ENCODE peak calls at places on chromosome 12, in eight cellular contexts. One of them, this sample, is unnamed.

GRCh38 chr12:89999699-90000505 is 291.3 kb upstream of the ATP2B1 start:
- DNase-seq in lung: no peak
- DNase-seq in HCT116: no peak
- DNase-seq in psoas muscle: no peak
- DNase-seq in cardiac muscle cell: no peak
- DNase-seq in suprapubic skin: no peak
- DNase-seq in keratinocyte: no peak
- DNase-seq in fibroblast of lung: peak
- DNase-seq in this sample: no peak

GRCh38 chr12:12986775-12987332 is 13.2 kb downstream of the HEBP1 start:
- DNase-seq in fibroblast of lung: no peak
- DNase-seq in cardiac muscle cell: no peak
- DNase-seq in keratinocyte: no peak
- DNase-seq in psoas muscle: no peak
- DNase-seq in HCT116: no peak
- DNase-seq in lung: no peak
- DNase-seq in suprapubic skin: no peak
- DNase-seq in this sample: no peak

GRCh38 chr12:106594447-106594846 is 11.6 kb downstream of the RFX4 start:
- DNase-seq in lung: no peak
- DNase-seq in psoas muscle: no peak
- DNase-seq in cardiac muscle cell: no peak
- DNase-seq in HCT116: no peak
- DNase-seq in suprapubic skin: no peak
- DNase-seq in fibroblast of lung: peak
- DNase-seq in keratinocyte: no peak
- DNase-seq in this sample: no peak

GRCh38 chr12:16189849-16190248 is 87.6 kb downstream of the SLC15A5 start:
- DNase-seq in cardiac muscle cell: peak
- DNase-seq in suprapubic skin: no peak
- DNase-seq in HCT116: no peak
- DNase-seq in fibroblast of lung: peak
- DNase-seq in lung: no peak
- DNase-seq in keratinocyte: no peak
- DNase-seq in psoas muscle: no peak
- DNase-seq in this sample: no peak

GRCh38 chr12:27330846-27331245 is 1.8 kb upstream of the BMAL2 start:
- DNase-seq in HCT116: no peak
- DNase-seq in keratinocyte: no peak
- DNase-seq in suprapubic skin: no peak
- DNase-seq in lung: no peak
- DNase-seq in cardiac muscle cell: no peak
- DNase-seq in fibroblast of lung: peak
- DNase-seq in psoas muscle: no peak
- DNase-seq in this sample: no peak

GRCh38 chr12:80877706-80878384 is 59.9 kb downstream of the LIN7A start:
- DNase-seq in keratinocyte: no peak
- DNase-seq in suprapubic skin: no peak
- DNase-seq in fibroblast of lung: peak
- DNase-seq in psoas muscle: no peak
- DNase-seq in cardiac muscle cell: peak
- DNase-seq in HCT116: no peak
- DNase-seq in lung: no peak
- DNase-seq in this sample: no peak

GRCh38 chr12:1993871-1994371 is 10.3 kb downstream of the DCP1B start:
- DNase-seq in fibroblast of lung: peak
- DNase-seq in keratinocyte: no peak
- DNase-seq in suprapubic skin: no peak
- DNase-seq in HCT116: no peak
- DNase-seq in psoas muscle: no peak
- DNase-seq in cardiac muscle cell: no peak
- DNase-seq in lung: no peak
- DNase-seq in this sample: no peak

GRCh38 chr12:110253176-110253575 is 27.9 kb upstream of the ATP2A2 start:
- DNase-seq in psoas muscle: peak
- DNase-seq in keratinocyte: no peak
- DNase-seq in lung: no peak
- DNase-seq in HCT116: no peak
- DNase-seq in cardiac muscle cell: peak
- DNase-seq in fibroblast of lung: no peak
- DNase-seq in suprapubic skin: no peak
- DNase-seq in this sample: no peak

GRCh38 chr12:96398422-96399080 is 1.7 kb downstream of the CDK17 start:
- DNase-seq in suprapubic skin: no peak
- DNase-seq in cardiac muscle cell: peak
- DNase-seq in psoas muscle: no peak
- DNase-seq in fibroblast of lung: no peak
- DNase-seq in lung: no peak
- DNase-seq in HCT116: no peak
- DNase-seq in keratinocyte: no peak
- DNase-seq in this sample: no peak

GRCh38 chr12:1572731-1573130 is 21.6 kb downstream of the FBXL14 start:
- DNase-seq in suprapubic skin: no peak
- DNase-seq in psoas muscle: no peak
- DNase-seq in HCT116: no peak
- DNase-seq in fibroblast of lung: no peak
- DNase-seq in cardiac muscle cell: no peak
- DNase-seq in lung: no peak
- DNase-seq in keratinocyte: no peak
- DNase-seq in this sample: no peak

GRCh38 chr12:51819851-51820720 is 28.4 kb downstream of the FIGNL2 start:
- DNase-seq in HCT116: no peak
- DNase-seq in cardiac muscle cell: no peak
- DNase-seq in psoas muscle: peak
- DNase-seq in fibroblast of lung: peak
- DNase-seq in keratinocyte: no peak
- DNase-seq in suprapubic skin: no peak
- DNase-seq in lung: no peak
- DNase-seq in this sample: no peak

GRCh38 chr12:51972849-51973273 is 21.4 kb downstream of the ACVR1B start:
- DNase-seq in cardiac muscle cell: peak
- DNase-seq in fibroblast of lung: peak
- DNase-seq in HCT116: no peak
- DNase-seq in keratinocyte: no peak
- DNase-seq in psoas muscle: peak
- DNase-seq in suprapubic skin: no peak
- DNase-seq in lung: peak
- DNase-seq in this sample: peak

GRCh38 chr12:64618953-64619590 is 8.8 kb downstream of the RASSF3 start:
- DNase-seq in keratinocyte: no peak
- DNase-seq in HCT116: no peak
- DNase-seq in suprapubic skin: no peak
- DNase-seq in cardiac muscle cell: no peak
- DNase-seq in fibroblast of lung: peak
- DNase-seq in psoas muscle: no peak
- DNase-seq in lung: no peak
- DNase-seq in this sample: no peak

GRCh38 chr12:104352106-104352713 is 48.7 kb downstream of the EID3 start:
- DNase-seq in suprapubic skin: no peak
- DNase-seq in cardiac muscle cell: no peak
- DNase-seq in keratinocyte: no peak
- DNase-seq in lung: no peak
- DNase-seq in HCT116: no peak
- DNase-seq in psoas muscle: no peak
- DNase-seq in fibroblast of lung: peak
- DNase-seq in this sample: no peak

GRCh38 chr12:57224278-57224972 is 5.1 kb upstream of the SHMT2 start:
- DNase-seq in suprapubic skin: no peak
- DNase-seq in psoas muscle: no peak
- DNase-seq in lung: no peak
- DNase-seq in cardiac muscle cell: no peak
- DNase-seq in fibroblast of lung: no peak
- DNase-seq in keratinocyte: no peak
- DNase-seq in HCT116: no peak
- DNase-seq in this sample: no peak

GRCh38 chr12:2286461-2287131 is 233.8 kb downstream of the CACNA1C start:
- DNase-seq in psoas muscle: no peak
- DNase-seq in fibroblast of lung: no peak
- DNase-seq in lung: no peak
- DNase-seq in cardiac muscle cell: no peak
- DNase-seq in suprapubic skin: no peak
- DNase-seq in keratinocyte: no peak
- DNase-seq in HCT116: no peak
- DNase-seq in this sample: no peak

GRCh38 chr12:46027172-46027571 is 36.8 kb upstream of the SCAF11 start:
- DNase-seq in psoas muscle: no peak
- DNase-seq in cardiac muscle cell: no peak
- DNase-seq in lung: no peak
- DNase-seq in keratinocyte: no peak
- DNase-seq in HCT116: no peak
- DNase-seq in suprapubic skin: no peak
- DNase-seq in fibroblast of lung: no peak
- DNase-seq in this sample: no peak

GRCh38 chr12:124715121-124715990 is 147.9 kb upstream of the NCOR2 start:
- DNase-seq in suprapubic skin: no peak
- DNase-seq in HCT116: no peak
- DNase-seq in cardiac muscle cell: no peak
- DNase-seq in lung: no peak
- DNase-seq in psoas muscle: no peak
- DNase-seq in keratinocyte: no peak
- DNase-seq in fibroblast of lung: peak
- DNase-seq in this sample: no peak

GRCh38 chr12:31962076-31962475 is 2.9 kb downstream of the RESF1 start:
- DNase-seq in HCT116: no peak
- DNase-seq in psoas muscle: no peak
- DNase-seq in cardiac muscle cell: no peak
- DNase-seq in keratinocyte: no peak
- DNase-seq in fibroblast of lung: no peak
- DNase-seq in suprapubic skin: no peak
- DNase-seq in lung: no peak
- DNase-seq in this sample: no peak

DNA sequence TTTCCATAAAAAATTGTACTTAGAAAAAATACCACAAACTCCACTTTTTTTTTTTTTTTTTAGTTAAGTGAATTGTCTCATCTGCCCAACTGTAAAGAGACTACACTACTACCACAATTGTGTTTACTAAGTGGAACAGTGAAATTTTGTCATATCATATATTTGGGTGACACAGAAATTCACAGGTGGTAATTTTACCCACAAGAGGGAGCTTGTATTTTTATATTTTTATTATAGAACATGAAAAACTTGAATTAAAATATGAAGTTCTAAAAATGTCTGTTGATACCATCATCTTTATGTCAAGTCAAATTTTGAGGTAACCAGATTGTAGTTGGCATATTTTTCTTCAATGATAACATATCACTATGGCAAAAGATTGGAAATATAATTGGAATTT is 329.4 kb upstream of the SOX5 start:
- DNase-seq in cardiac muscle cell: no peak
- DNase-seq in keratinocyte: no peak
- DNase-seq in psoas muscle: no peak
- DNase-seq in fibroblast of lung: no peak
- DNase-seq in suprapubic skin: no peak
- DNase-seq in lung: no peak
- DNase-seq in HCT116: no peak
- DNase-seq in this sample: no peak
- TF ChIP-seq CTCF in cardiac muscle cell: no peak
- TF ChIP-seq CTCF in keratinocyte: no peak
- TF ChIP-seq CTCF in psoas muscle: no peak
- TF ChIP-seq CTCF in fibroblast of lung: no peak
- TF ChIP-seq CTCF in suprapubic skin: no peak
- TF ChIP-seq CTCF in lung: no peak
- TF ChIP-seq CTCF in HCT116: no peak
- TF ChIP-seq CTCF in this sample: no peak

GRCh38 chr12:6392499-6392898 is 8.5 kb downstream of the LTBR start:
- DNase-seq in keratinocyte: no peak
- DNase-seq in psoas muscle: no peak
- DNase-seq in lung: no peak
- DNase-seq in cardiac muscle cell: peak
- DNase-seq in HCT116: no peak
- DNase-seq in suprapubic skin: no peak
- DNase-seq in fibroblast of lung: no peak
- DNase-seq in this sample: no peak

GRCh38 chr12:6399884-6400670 is 16.1 kb downstream of the LTBR start:
- DNase-seq in cardiac muscle cell: no peak
- DNase-seq in lung: no peak
- DNase-seq in keratinocyte: no peak
- DNase-seq in HCT116: no peak
- DNase-seq in suprapubic skin: no peak
- DNase-seq in fibroblast of lung: no peak
- DNase-seq in psoas muscle: no peak
- DNase-seq in this sample: no peak

GRCh38 chr12:6393109-6393508 is 9.1 kb downstream of the LTBR start:
- DNase-seq in keratinocyte: no peak
- DNase-seq in HCT116: no peak
- DNase-seq in cardiac muscle cell: no peak
- DNase-seq in lung: no peak
- DNase-seq in fibroblast of lung: no peak
- DNase-seq in psoas muscle: no peak
- DNase-seq in suprapubic skin: no peak
- DNase-seq in this sample: no peak

GRCh38 chr12:6394398-6394797 is 10.4 kb downstream of the LTBR start:
- DNase-seq in HCT116: no peak
- DNase-seq in lung: no peak
- DNase-seq in psoas muscle: no peak
- DNase-seq in cardiac muscle cell: no peak
- DNase-seq in keratinocyte: no peak
- DNase-seq in suprapubic skin: no peak
- DNase-seq in fibroblast of lung: no peak
- DNase-seq in this sample: no peak

DNA sequence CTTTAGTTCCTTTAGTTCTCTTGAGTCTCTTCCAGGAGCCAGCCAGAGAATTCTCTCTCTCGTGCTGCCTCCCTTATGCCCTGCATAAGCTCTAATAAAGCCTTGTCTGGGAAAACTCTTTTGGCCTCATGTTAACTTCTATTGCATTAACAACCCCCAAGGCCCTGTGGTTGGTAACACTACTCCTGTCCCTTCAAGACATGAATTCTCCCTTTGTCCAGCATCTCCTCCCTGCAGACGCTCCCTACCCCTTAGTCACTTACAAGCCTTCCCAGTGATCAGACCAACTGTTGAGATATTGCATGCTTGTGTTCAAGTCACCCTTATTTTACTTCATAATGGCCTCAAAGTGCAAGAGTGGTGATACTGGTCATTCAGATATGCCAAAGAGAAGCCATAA is 12.1 kb downstream of the LTBR start:
- DNase-seq in suprapubic skin: no peak
- DNase-seq in cardiac muscle cell: no peak
- DNase-seq in fibroblast of lung: no peak
- DNase-seq in keratinocyte: no peak
- DNase-seq in lung: no peak
- DNase-seq in psoas muscle: no peak
- DNase-seq in HCT116: no peak
- DNase-seq in this sample: no peak
- H3K4me3 ChIP-seq in suprapubic skin: no peak
- H3K4me3 ChIP-seq in cardiac muscle cell: no peak
- H3K4me3 ChIP-seq in fibroblast of lung: no peak
- H3K4me3 ChIP-seq in keratinocyte: no peak
- H3K4me3 ChIP-seq in lung: no peak
- H3K4me3 ChIP-seq in psoas muscle: no peak
- H3K4me3 ChIP-seq in HCT116: no peak
- H3K4me3 ChIP-seq in this sample: no peak

GRCh38 chr12:99009654-99010296 is 364.7 kb downstream of the APAF1 start:
- DNase-seq in suprapubic skin: no peak
- DNase-seq in cardiac muscle cell: no peak
- DNase-seq in keratinocyte: no peak
- DNase-seq in HCT116: no peak
- DNase-seq in fibroblast of lung: peak
- DNase-seq in psoas muscle: no peak
- DNase-seq in lung: no peak
- DNase-seq in this sample: no peak
- TF ChIP-seq CTCF in suprapubic skin: no peak
- TF ChIP-seq CTCF in cardiac muscle cell: no peak
- TF ChIP-seq CTCF in keratinocyte: no peak
- TF ChIP-seq CTCF in HCT116: no peak
- TF ChIP-seq CTCF in fibroblast of lung: no peak
- TF ChIP-seq CTCF in psoas muscle: no peak
- TF ChIP-seq CTCF in lung: no peak
- TF ChIP-seq CTCF in this sample: no peak

GRCh38 chr12:99154264-99154982 is 493.1 kb upstream of the GARIN6 start:
- DNase-seq in lung: no peak
- DNase-seq in keratinocyte: no peak
- DNase-seq in psoas muscle: no peak
- DNase-seq in suprapubic skin: no peak
- DNase-seq in HCT116: no peak
- DNase-seq in cardiac muscle cell: peak
- DNase-seq in fibroblast of lung: peak
- DNase-seq in this sample: no peak
- H3K4me3 ChIP-seq in lung: no peak
- H3K4me3 ChIP-seq in keratinocyte: no peak
- H3K4me3 ChIP-seq in psoas muscle: no peak
- H3K4me3 ChIP-seq in suprapubic skin: no peak
- H3K4me3 ChIP-seq in HCT116: no peak
- H3K4me3 ChIP-seq in cardiac muscle cell: no peak
- H3K4me3 ChIP-seq in fibroblast of lung: no peak
- H3K4me3 ChIP-seq in this sample: no peak

This sample was measured in epithelial cell of proximal tubule.